ENCODE peak calls at places on chromosomes 4 and X, in six cellular contexts. One of them, this sample, is unnamed.
A peak's percentile ranks its signal among the peaks of the same experiment; 100 is the strongest.

GRCh38 chrX:111896148-111896547 is 20.2 kb downstream of the TRPC5OS start:
- DNase-seq in left ventricle myocardium inferior: no peak
- DNase-seq in fibroblast of lung: no peak
- DNase-seq in AG10803: no peak
- DNase-seq in lung: no peak
- DNase-seq in IMR-90: no peak
- DNase-seq in this sample: no peak

GRCh38 chrX:133373366-133374079 is 41.8 kb downstream of the GPC4 start:
- DNase-seq in left ventricle myocardium inferior: no peak
- DNase-seq in fibroblast of lung: no peak
- DNase-seq in AG10803: no peak
- DNase-seq in lung: no peak
- DNase-seq in IMR-90: no peak
- DNase-seq in this sample: no peak

GRCh38 chr4:145278341-145279121 is 98.1 kb upstream of the OTUD4 start:
- DNase-seq in left ventricle myocardium inferior: no peak
- DNase-seq in fibroblast of lung: peak; percentile 87
- DNase-seq in AG10803: peak; percentile 31
- DNase-seq in lung: no peak
- DNase-seq in IMR-90: peak; percentile 87
- DNase-seq in this sample: peak; percentile 48

GRCh38 chrX:137044893-137045292 is 11.1 kb upstream of the GPR101 start:
- DNase-seq in left ventricle myocardium inferior: no peak
- DNase-seq in fibroblast of lung: no peak
- DNase-seq in AG10803: no peak
- DNase-seq in lung: no peak
- DNase-seq in IMR-90: no peak
- DNase-seq in this sample: no peak

GRCh38 chrX:81195712-81196111 is 6.0 kb downstream of the HMGN5 start:
- DNase-seq in left ventricle myocardium inferior: peak; percentile 9
- DNase-seq in fibroblast of lung: peak; percentile 23
- DNase-seq in AG10803: peak; percentile 47
- DNase-seq in lung: peak; percentile 68
- DNase-seq in IMR-90: peak; percentile 52
- DNase-seq in this sample: peak; percentile 71

GRCh38 chrX:8755116-8755515 is 23.2 kb upstream of the ANOS1 start:
- DNase-seq in left ventricle myocardium inferior: no peak
- DNase-seq in fibroblast of lung: no peak
- DNase-seq in AG10803: no peak
- DNase-seq in lung: no peak
- DNase-seq in IMR-90: no peak
- DNase-seq in this sample: no peak

GRCh38 chr4:33930497-33930896 is 2313.8 kb downstream of the ARAP2 start:
- DNase-seq in left ventricle myocardium inferior: no peak
- DNase-seq in fibroblast of lung: peak; percentile 67
- DNase-seq in AG10803: peak; percentile 16
- DNase-seq in lung: no peak
- DNase-seq in IMR-90: no peak
- DNase-seq in this sample: peak; percentile 25

GRCh38 chr4:113637823-113638691 is 123.5 kb downstream of the CAMK2D start:
- DNase-seq in left ventricle myocardium inferior: no peak
- DNase-seq in fibroblast of lung: peak; percentile 11
- DNase-seq in AG10803: no peak
- DNase-seq in lung: no peak
- DNase-seq in IMR-90: no peak
- DNase-seq in this sample: no peak

GRCh38 chr4:71537551-71538065 is 198.8 kb downstream of the SLC4A4 start:
- DNase-seq in left ventricle myocardium inferior: no peak
- DNase-seq in fibroblast of lung: peak; percentile 37
- DNase-seq in AG10803: no peak
- DNase-seq in lung: no peak
- DNase-seq in IMR-90: no peak
- DNase-seq in this sample: no peak

GRCh38 chrX:57817302-57817701 is 93.0 kb downstream of the ZXDA start:
- DNase-seq in left ventricle myocardium inferior: no peak
- DNase-seq in fibroblast of lung: no peak
- DNase-seq in AG10803: peak; percentile 0
- DNase-seq in lung: no peak
- DNase-seq in IMR-90: no peak
- DNase-seq in this sample: peak; percentile 11

GRCh38 chrX:5306654-5307121 is 922.0 kb downstream of the NLGN4X start:
- DNase-seq in left ventricle myocardium inferior: no peak
- DNase-seq in fibroblast of lung: no peak
- DNase-seq in AG10803: no peak
- DNase-seq in lung: no peak
- DNase-seq in IMR-90: no peak
- DNase-seq in this sample: no peak

GRCh38 chrX:41518127-41518840 is 71.1 kb downstream of the NYX start:
- DNase-seq in left ventricle myocardium inferior: no peak
- DNase-seq in fibroblast of lung: no peak
- DNase-seq in AG10803: no peak
- DNase-seq in lung: no peak
- DNase-seq in IMR-90: no peak
- DNase-seq in this sample: no peak

GRCh38 chr4:600850-601515 is 24.4 kb upstream of the PDE6B start:
- DNase-seq in left ventricle myocardium inferior: no peak
- DNase-seq in fibroblast of lung: no peak
- DNase-seq in AG10803: no peak
- DNase-seq in lung: no peak
- DNase-seq in IMR-90: no peak
- DNase-seq in this sample: no peak

GRCh38 chr4:153458969-153459368 is 7.2 kb upstream of the TMEM131L start:
- DNase-seq in left ventricle myocardium inferior: no peak
- DNase-seq in fibroblast of lung: no peak
- DNase-seq in AG10803: no peak
- DNase-seq in lung: no peak
- DNase-seq in IMR-90: no peak
- DNase-seq in this sample: no peak

GRCh38 chrX:153685179-153685536 is 2.6 kb upstream of the SLC6A8 start:
- DNase-seq in left ventricle myocardium inferior: no peak
- DNase-seq in fibroblast of lung: no peak
- DNase-seq in AG10803: no peak
- DNase-seq in lung: no peak
- DNase-seq in IMR-90: no peak
- DNase-seq in this sample: no peak
- H3K4me3 ChIP-seq in left ventricle myocardium inferior: no peak overlapping the region
- H3K4me3 ChIP-seq in fibroblast of lung: no peak overlapping the region
- H3K4me3 ChIP-seq in AG10803: no peak overlapping the region
- H3K4me3 ChIP-seq in lung: no peak overlapping the region
- H3K4me3 ChIP-seq in IMR-90: no peak overlapping the region
- H3K4me3 ChIP-seq in this sample: no peak overlapping the region

DNA sequence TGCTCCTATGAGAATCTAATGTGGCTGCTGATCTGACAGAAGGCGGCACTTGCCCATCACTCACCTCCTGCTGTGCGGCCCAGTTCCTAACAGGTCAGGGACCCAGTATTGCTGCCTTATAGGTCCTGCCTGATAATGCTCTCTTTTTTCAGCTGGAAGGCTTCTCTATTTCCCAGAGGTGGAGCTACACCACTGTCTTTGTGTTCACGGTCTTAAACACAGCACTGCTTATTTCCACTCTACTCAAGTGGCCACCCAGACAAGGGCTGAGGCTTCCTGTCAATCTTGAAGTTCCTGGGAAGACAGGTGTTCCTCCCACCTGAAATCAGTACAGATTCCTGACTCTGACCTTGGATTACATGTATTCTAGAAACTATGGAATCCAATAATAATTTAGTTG is 270.6 kb downstream of the NR3C2 start:
- DNase-seq in left ventricle myocardium inferior: no peak
- DNase-seq in fibroblast of lung: no peak
- DNase-seq in AG10803: no peak
- DNase-seq in lung: no peak
- DNase-seq in IMR-90: no peak
- DNase-seq in this sample: no peak
- H3K4me3 ChIP-seq in left ventricle myocardium inferior: no peak overlapping the region
- H3K4me3 ChIP-seq in fibroblast of lung: no peak overlapping the region
- H3K4me3 ChIP-seq in AG10803: no peak overlapping the region
- H3K4me3 ChIP-seq in lung: no peak overlapping the region
- H3K4me3 ChIP-seq in IMR-90: no peak overlapping the region
- H3K4me3 ChIP-seq in this sample: no peak overlapping the region

GRCh38 chrX:40495659-40496058 is 85.1 kb upstream of the ATP6AP2 start:
- DNase-seq in left ventricle myocardium inferior: no peak
- DNase-seq in fibroblast of lung: no peak
- DNase-seq in AG10803: no peak
- DNase-seq in lung: no peak
- DNase-seq in IMR-90: no peak
- DNase-seq in this sample: no peak

GRCh38 chrX:40501456-40501855 is 79.3 kb upstream of the ATP6AP2 start:
- DNase-seq in left ventricle myocardium inferior: no peak
- DNase-seq in fibroblast of lung: no peak
- DNase-seq in AG10803: no peak
- DNase-seq in lung: no peak
- DNase-seq in IMR-90: no peak
- DNase-seq in this sample: no peak

GRCh38 chrX:40502688-40503087 is 78.1 kb upstream of the ATP6AP2 start:
- DNase-seq in left ventricle myocardium inferior: no peak
- DNase-seq in fibroblast of lung: no peak
- DNase-seq in AG10803: no peak
- DNase-seq in lung: no peak
- DNase-seq in IMR-90: no peak
- DNase-seq in this sample: no peak

GRCh38 chrX:40496728-40497127 is 84.0 kb upstream of the ATP6AP2 start:
- DNase-seq in left ventricle myocardium inferior: no peak
- DNase-seq in fibroblast of lung: peak; percentile 45
- DNase-seq in AG10803: peak; percentile 48
- DNase-seq in lung: no peak
- DNase-seq in IMR-90: peak; percentile 29
- DNase-seq in this sample: peak; percentile 17
- H3K4me3 ChIP-seq in left ventricle myocardium inferior: no peak overlapping the region
- H3K4me3 ChIP-seq in fibroblast of lung: no peak overlapping the region
- H3K4me3 ChIP-seq in AG10803: no peak overlapping the region
- H3K4me3 ChIP-seq in lung: no peak overlapping the region
- H3K4me3 ChIP-seq in IMR-90: no peak overlapping the region
- H3K4me3 ChIP-seq in this sample: no peak overlapping the region

GRCh38 chr4:137529432-137529831 is 2.9 kb downstream of the PCDH18 start:
- DNase-seq in left ventricle myocardium inferior: no peak
- DNase-seq in fibroblast of lung: peak; percentile 12
- DNase-seq in AG10803: no peak
- DNase-seq in lung: no peak
- DNase-seq in IMR-90: no peak
- DNase-seq in this sample: no peak
- H3K4me3 ChIP-seq in left ventricle myocardium inferior: peak overlapping the region; percentile 72
- H3K4me3 ChIP-seq in fibroblast of lung: peak overlapping the region; percentile 87
- H3K4me3 ChIP-seq in AG10803: peak overlapping the region; percentile 90
- H3K4me3 ChIP-seq in lung: peak overlapping the region; percentile 49
- H3K4me3 ChIP-seq in IMR-90: peak overlapping the region; percentile 62
- H3K4me3 ChIP-seq in this sample: peak overlapping the region; percentile 62

GRCh38 chrX:155144926-155145325 is 71.3 kb upstream of the VBP1 start:
- DNase-seq in left ventricle myocardium inferior: no peak
- DNase-seq in fibroblast of lung: no peak
- DNase-seq in AG10803: no peak
- DNase-seq in lung: no peak
- DNase-seq in IMR-90: no peak
- DNase-seq in this sample: no peak
- H3K4me3 ChIP-seq in left ventricle myocardium inferior: no peak overlapping the region
- H3K4me3 ChIP-seq in fibroblast of lung: no peak overlapping the region
- H3K4me3 ChIP-seq in AG10803: no peak overlapping the region
- H3K4me3 ChIP-seq in lung: no peak overlapping the region
- H3K4me3 ChIP-seq in IMR-90: no peak overlapping the region
- H3K4me3 ChIP-seq in this sample: no peak overlapping the region

DNA sequence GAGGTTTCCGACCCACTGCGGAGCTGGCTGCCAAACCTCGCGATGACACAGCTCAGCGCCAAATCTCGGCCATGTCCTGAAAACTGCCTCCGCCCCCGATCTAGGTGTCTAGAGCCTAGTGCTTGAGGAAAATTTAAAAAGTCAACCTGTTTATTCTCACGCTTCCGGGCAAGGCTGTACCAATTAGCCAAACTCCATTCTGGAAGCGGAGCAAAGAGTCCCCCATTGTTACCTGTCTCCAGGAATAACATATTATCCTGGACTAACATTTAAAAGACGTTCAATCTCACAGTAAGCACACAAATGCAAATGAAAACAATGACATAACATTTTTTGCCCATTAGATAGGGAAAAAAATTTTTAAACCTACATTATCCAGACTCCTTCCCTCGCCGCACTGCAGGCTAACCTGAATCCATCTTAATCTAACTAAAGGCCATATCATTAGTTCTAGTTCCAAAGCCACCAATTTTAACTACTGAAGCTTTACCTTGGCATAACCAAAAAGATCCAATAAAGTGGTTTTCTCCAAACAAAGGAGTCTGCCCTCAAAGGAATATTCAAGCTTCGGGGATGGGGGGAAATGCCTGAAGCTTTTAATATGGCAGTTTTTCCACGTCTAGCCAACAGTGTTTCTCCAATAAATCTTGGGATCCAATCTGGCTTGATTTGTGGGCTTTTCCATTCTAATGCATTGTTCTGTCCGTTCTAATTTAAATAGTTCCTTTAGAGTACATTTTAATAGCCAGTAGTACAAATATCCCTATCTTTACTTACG is 1.9 kb downstream of the HUWE1 start:
- DNase-seq in left ventricle myocardium inferior: no peak
- DNase-seq in fibroblast of lung: no peak
- DNase-seq in AG10803: no peak
- DNase-seq in lung: no peak
- DNase-seq in IMR-90: no peak
- DNase-seq in this sample: no peak
- H3K4me3 ChIP-seq in left ventricle myocardium inferior: peak overlapping the region; percentile 77
- H3K4me3 ChIP-seq in fibroblast of lung: peak overlapping the region; percentile 71
- H3K4me3 ChIP-seq in AG10803: peak overlapping the region; percentile 78
- H3K4me3 ChIP-seq in lung: no peak overlapping the region
- H3K4me3 ChIP-seq in IMR-90: peak overlapping the region; percentile 60
- H3K4me3 ChIP-seq in this sample: peak overlapping the region; percentile 77

DNA sequence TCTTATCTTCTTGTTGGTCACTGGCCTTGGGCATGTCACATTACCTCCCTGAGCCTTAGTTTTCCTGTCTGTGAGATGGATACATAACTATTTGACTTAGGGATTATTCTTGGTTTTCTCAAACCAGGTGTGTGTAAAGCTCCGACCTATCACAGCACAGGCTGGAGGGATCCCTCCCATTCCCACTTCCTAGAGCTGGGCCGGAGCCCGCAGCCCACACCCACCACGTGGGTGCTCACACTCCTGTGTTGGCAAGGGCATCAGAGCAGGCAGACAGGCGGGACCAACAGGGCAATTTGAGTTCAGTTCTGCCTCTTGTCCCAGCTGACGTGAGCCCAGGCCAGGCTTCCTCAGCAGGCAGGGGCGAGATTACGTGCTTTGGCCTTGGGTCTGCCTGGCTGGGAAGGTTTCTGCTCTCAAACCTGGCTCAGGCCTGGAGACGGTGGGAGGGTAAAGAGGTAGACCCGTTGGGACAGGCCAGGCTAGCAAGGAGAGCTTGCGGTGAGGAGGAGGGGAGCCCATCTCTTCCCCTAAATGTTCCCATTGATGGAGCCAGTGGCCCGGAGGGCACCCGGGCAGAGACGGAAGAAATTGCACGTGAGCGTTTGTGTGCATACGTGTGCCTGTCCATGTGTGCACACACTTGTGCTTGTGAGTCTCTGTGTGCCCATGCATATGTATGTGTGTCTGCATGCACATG is 734 bp upstream of the SH3TC1 start:
- DNase-seq in left ventricle myocardium inferior: no peak
- DNase-seq in fibroblast of lung: no peak
- DNase-seq in AG10803: no peak
- DNase-seq in lung: no peak
- DNase-seq in IMR-90: no peak
- DNase-seq in this sample: no peak
- H3K4me3 ChIP-seq in left ventricle myocardium inferior: peak overlapping the region; percentile 66
- H3K4me3 ChIP-seq in fibroblast of lung: no peak overlapping the region
- H3K4me3 ChIP-seq in AG10803: no peak overlapping the region
- H3K4me3 ChIP-seq in lung: no peak overlapping the region
- H3K4me3 ChIP-seq in IMR-90: no peak overlapping the region
- H3K4me3 ChIP-seq in this sample: no peak overlapping the region

This sample was measured in fibroblast of pulmonary artery.